ENCODE peak calls at places on chromosomes 16 and 17, in seven cellular contexts. One of them, this sample, is unnamed.

GRCh38 chr17:56026894-56027293 is 126.4 kb upstream of the ANKFN1 start:
- DNase-seq in A549: no peak
- DNase-seq in amygdala: no peak
- DNase-seq in thoracic aorta: no peak
- DNase-seq in heart right ventricle: no peak
- DNase-seq in activated CD4-positive, alpha-beta T cell treated with anti-CD3 and anti-CD28 coated beads, Interleukin-2, amount 10 ng/mL, durations not matched to agents 7 days and 5 days: no peak
- DNase-seq in lower leg skin: no peak
- DNase-seq in this sample: no peak

GRCh38 chr17:2335726-2336214 is 487 bp downstream of the TSR1 start:
- DNase-seq in A549: no peak
- DNase-seq in amygdala: peak
- DNase-seq in thoracic aorta: no peak
- DNase-seq in heart right ventricle: no peak
- DNase-seq in activated CD4-positive, alpha-beta T cell treated with anti-CD3 and anti-CD28 coated beads, Interleukin-2, amount 10 ng/mL, durations not matched to agents 7 days and 5 days: no peak
- DNase-seq in lower leg skin: no peak
- DNase-seq in this sample: no peak

GRCh38 chr16:88059701-88060386 is 108.6 kb downstream of the BANP start:
- DNase-seq in A549: no peak
- DNase-seq in amygdala: no peak
- DNase-seq in thoracic aorta: no peak
- DNase-seq in heart right ventricle: no peak
- DNase-seq in activated CD4-positive, alpha-beta T cell treated with anti-CD3 and anti-CD28 coated beads, Interleukin-2, amount 10 ng/mL, durations not matched to agents 7 days and 5 days: no peak
- DNase-seq in lower leg skin: no peak
- DNase-seq in this sample: no peak

GRCh38 chr16:17271687-17272086 is 199.1 kb downstream of the XYLT1 start:
- DNase-seq in A549: no peak
- DNase-seq in amygdala: peak
- DNase-seq in thoracic aorta: peak
- DNase-seq in heart right ventricle: no peak
- DNase-seq in activated CD4-positive, alpha-beta T cell treated with anti-CD3 and anti-CD28 coated beads, Interleukin-2, amount 10 ng/mL, durations not matched to agents 7 days and 5 days: no peak
- DNase-seq in lower leg skin: no peak
- DNase-seq in this sample: no peak

GRCh38 chr17:16302856-16303255 is 50.4 kb downstream of the CENPV start:
- DNase-seq in A549: no peak
- DNase-seq in amygdala: no peak
- DNase-seq in thoracic aorta: no peak
- DNase-seq in heart right ventricle: no peak
- DNase-seq in activated CD4-positive, alpha-beta T cell treated with anti-CD3 and anti-CD28 coated beads, Interleukin-2, amount 10 ng/mL, durations not matched to agents 7 days and 5 days: no peak
- DNase-seq in lower leg skin: no peak
- DNase-seq in this sample: no peak

GRCh38 chr16:46688101-46688656 is 799 bp downstream of the VPS35 start:
- DNase-seq in A549: no peak
- DNase-seq in amygdala: no peak
- DNase-seq in thoracic aorta: no peak
- DNase-seq in heart right ventricle: no peak
- DNase-seq in activated CD4-positive, alpha-beta T cell treated with anti-CD3 and anti-CD28 coated beads, Interleukin-2, amount 10 ng/mL, durations not matched to agents 7 days and 5 days: no peak
- DNase-seq in lower leg skin: peak
- DNase-seq in this sample: no peak

GRCh38 chr17:45325810-45326209 is 9.0 kb upstream of the MAP3K14 start:
- DNase-seq in A549: no peak
- DNase-seq in amygdala: no peak
- DNase-seq in thoracic aorta: no peak
- DNase-seq in heart right ventricle: no peak
- DNase-seq in activated CD4-positive, alpha-beta T cell treated with anti-CD3 and anti-CD28 coated beads, Interleukin-2, amount 10 ng/mL, durations not matched to agents 7 days and 5 days: no peak
- DNase-seq in lower leg skin: no peak
- DNase-seq in this sample: no peak

GRCh38 chr16:85681255-85681654 is 7.5 kb downstream of the GINS2 start:
- DNase-seq in A549: no peak
- DNase-seq in amygdala: no peak
- DNase-seq in thoracic aorta: no peak
- DNase-seq in heart right ventricle: no peak
- DNase-seq in activated CD4-positive, alpha-beta T cell treated with anti-CD3 and anti-CD28 coated beads, Interleukin-2, amount 10 ng/mL, durations not matched to agents 7 days and 5 days: no peak
- DNase-seq in lower leg skin: no peak
- DNase-seq in this sample: no peak

GRCh38 chr16:55001931-55002330 is 71.3 kb downstream of the IRX5 start:
- DNase-seq in A549: no peak
- DNase-seq in amygdala: no peak
- DNase-seq in thoracic aorta: no peak
- DNase-seq in heart right ventricle: no peak
- DNase-seq in activated CD4-positive, alpha-beta T cell treated with anti-CD3 and anti-CD28 coated beads, Interleukin-2, amount 10 ng/mL, durations not matched to agents 7 days and 5 days: no peak
- DNase-seq in lower leg skin: no peak
- DNase-seq in this sample: no peak

GRCh38 chr17:80220709-80221215 is 535 bp downstream of the SLC26A11 start:
- DNase-seq in A549: no peak
- DNase-seq in amygdala: no peak
- DNase-seq in thoracic aorta: no peak
- DNase-seq in heart right ventricle: no peak
- DNase-seq in activated CD4-positive, alpha-beta T cell treated with anti-CD3 and anti-CD28 coated beads, Interleukin-2, amount 10 ng/mL, durations not matched to agents 7 days and 5 days: no peak
- DNase-seq in lower leg skin: no peak
- DNase-seq in this sample: no peak

GRCh38 chr17:50841277-50841948 is 6.0 kb downstream of the WFIKKN2 start:
- DNase-seq in A549: no peak
- DNase-seq in amygdala: no peak
- DNase-seq in thoracic aorta: no peak
- DNase-seq in heart right ventricle: no peak
- DNase-seq in activated CD4-positive, alpha-beta T cell treated with anti-CD3 and anti-CD28 coated beads, Interleukin-2, amount 10 ng/mL, durations not matched to agents 7 days and 5 days: no peak
- DNase-seq in lower leg skin: no peak
- DNase-seq in this sample: peak

GRCh38 chr16:59385953-59386352 is 651.8 kb upstream of the GOT2 start:
- DNase-seq in A549: no peak
- DNase-seq in amygdala: no peak
- DNase-seq in thoracic aorta: no peak
- DNase-seq in heart right ventricle: no peak
- DNase-seq in activated CD4-positive, alpha-beta T cell treated with anti-CD3 and anti-CD28 coated beads, Interleukin-2, amount 10 ng/mL, durations not matched to agents 7 days and 5 days: no peak
- DNase-seq in lower leg skin: peak
- DNase-seq in this sample: no peak

GRCh38 chr16:73298562-73298961 is 250.6 kb upstream of the ZFHX3 start:
- DNase-seq in A549: no peak
- DNase-seq in amygdala: no peak
- DNase-seq in thoracic aorta: no peak
- DNase-seq in heart right ventricle: no peak
- DNase-seq in activated CD4-positive, alpha-beta T cell treated with anti-CD3 and anti-CD28 coated beads, Interleukin-2, amount 10 ng/mL, durations not matched to agents 7 days and 5 days: no peak
- DNase-seq in lower leg skin: no peak
- DNase-seq in this sample: no peak

GRCh38 chr16:4200000-4200780 is 41.7 kb downstream of the SRL start:
- DNase-seq in A549: peak
- DNase-seq in amygdala: no peak
- DNase-seq in thoracic aorta: no peak
- DNase-seq in heart right ventricle: peak
- DNase-seq in activated CD4-positive, alpha-beta T cell treated with anti-CD3 and anti-CD28 coated beads, Interleukin-2, amount 10 ng/mL, durations not matched to agents 7 days and 5 days: peak
- DNase-seq in lower leg skin: peak
- DNase-seq in this sample: no peak

GRCh38 chr17:77231076-77231871 is 90.5 kb downstream of the SEC14L1 start:
- DNase-seq in A549: no peak
- DNase-seq in amygdala: no peak
- DNase-seq in thoracic aorta: no peak
- DNase-seq in heart right ventricle: no peak
- DNase-seq in activated CD4-positive, alpha-beta T cell treated with anti-CD3 and anti-CD28 coated beads, Interleukin-2, amount 10 ng/mL, durations not matched to agents 7 days and 5 days: no peak
- DNase-seq in lower leg skin: no peak
- DNase-seq in this sample: no peak

GRCh38 chr16:1530883-1531637 is 2.4 kb upstream of the TMEM204 start:
- DNase-seq in A549: no peak
- DNase-seq in amygdala: no peak
- DNase-seq in thoracic aorta: no peak
- DNase-seq in heart right ventricle: peak
- DNase-seq in activated CD4-positive, alpha-beta T cell treated with anti-CD3 and anti-CD28 coated beads, Interleukin-2, amount 10 ng/mL, durations not matched to agents 7 days and 5 days: no peak
- DNase-seq in lower leg skin: peak
- DNase-seq in this sample: no peak

GRCh38 chr16:89841275-89841674 is 13.0 kb downstream of the SPIRE2 start:
- DNase-seq in A549: no peak
- DNase-seq in amygdala: no peak
- DNase-seq in thoracic aorta: no peak
- DNase-seq in heart right ventricle: no peak
- DNase-seq in activated CD4-positive, alpha-beta T cell treated with anti-CD3 and anti-CD28 coated beads, Interleukin-2, amount 10 ng/mL, durations not matched to agents 7 days and 5 days: peak
- DNase-seq in lower leg skin: no peak
- DNase-seq in this sample: peak

GRCh38 chr17:46979023-46979870 is at the start of gene RPRML:
- DNase-seq in A549: peak
- DNase-seq in amygdala: no peak
- DNase-seq in thoracic aorta: no peak
- DNase-seq in heart right ventricle: peak
- DNase-seq in activated CD4-positive, alpha-beta T cell treated with anti-CD3 and anti-CD28 coated beads, Interleukin-2, amount 10 ng/mL, durations not matched to agents 7 days and 5 days: peak
- DNase-seq in lower leg skin: no peak
- DNase-seq in this sample: peak

GRCh38 chr17:57597531-57598453 is 147.3 kb downstream of the CCDC182 start:
- DNase-seq in A549: peak
- DNase-seq in amygdala: peak
- DNase-seq in thoracic aorta: no peak
- DNase-seq in heart right ventricle: peak
- DNase-seq in activated CD4-positive, alpha-beta T cell treated with anti-CD3 and anti-CD28 coated beads, Interleukin-2, amount 10 ng/mL, durations not matched to agents 7 days and 5 days: peak
- DNase-seq in lower leg skin: peak
- DNase-seq in this sample: no peak

GRCh38 chr16:8880839-8881510 is 1.2 kb upstream of the LITAFD start:
- DNase-seq in A549: no peak
- DNase-seq in amygdala: no peak
- DNase-seq in thoracic aorta: no peak
- DNase-seq in heart right ventricle: no peak
- DNase-seq in activated CD4-positive, alpha-beta T cell treated with anti-CD3 and anti-CD28 coated beads, Interleukin-2, amount 10 ng/mL, durations not matched to agents 7 days and 5 days: no peak
- DNase-seq in lower leg skin: no peak
- DNase-seq in this sample: no peak

GRCh38 chr16:24758986-24759385 is 29.5 kb downstream of the TNRC6A start:
- DNase-seq in A549: no peak
- DNase-seq in amygdala: no peak
- DNase-seq in thoracic aorta: no peak
- DNase-seq in heart right ventricle: no peak
- DNase-seq in activated CD4-positive, alpha-beta T cell treated with anti-CD3 and anti-CD28 coated beads, Interleukin-2, amount 10 ng/mL, durations not matched to agents 7 days and 5 days: no peak
- DNase-seq in lower leg skin: no peak
- DNase-seq in this sample: no peak

GRCh38 chr17:21166599-21167265 is 40.0 kb downstream of the DHRS7B start:
- DNase-seq in A549: no peak
- DNase-seq in amygdala: no peak
- DNase-seq in thoracic aorta: no peak
- DNase-seq in heart right ventricle: no peak
- DNase-seq in activated CD4-positive, alpha-beta T cell treated with anti-CD3 and anti-CD28 coated beads, Interleukin-2, amount 10 ng/mL, durations not matched to agents 7 days and 5 days: no peak
- DNase-seq in lower leg skin: no peak
- DNase-seq in this sample: no peak

GRCh38 chr17:7413346-7413985 is 5.8 kb downstream of the NLGN2 start:
- DNase-seq in A549: no peak
- DNase-seq in amygdala: no peak
- DNase-seq in thoracic aorta: no peak
- DNase-seq in heart right ventricle: no peak
- DNase-seq in activated CD4-positive, alpha-beta T cell treated with anti-CD3 and anti-CD28 coated beads, Interleukin-2, amount 10 ng/mL, durations not matched to agents 7 days and 5 days: no peak
- DNase-seq in lower leg skin: no peak
- DNase-seq in this sample: no peak

GRCh38 chr16:3171181-3171854 is 16.7 kb upstream of the OR1F1 start:
- DNase-seq in A549: no peak
- DNase-seq in amygdala: no peak
- DNase-seq in thoracic aorta: no peak
- DNase-seq in heart right ventricle: no peak
- DNase-seq in activated CD4-positive, alpha-beta T cell treated with anti-CD3 and anti-CD28 coated beads, Interleukin-2, amount 10 ng/mL, durations not matched to agents 7 days and 5 days: peak
- DNase-seq in lower leg skin: no peak
- DNase-seq in this sample: peak

GRCh38 chr17:70569131-70569530 is 399.8 kb downstream of the KCNJ2 start:
- DNase-seq in A549: no peak
- DNase-seq in amygdala: no peak
- DNase-seq in thoracic aorta: no peak
- DNase-seq in heart right ventricle: no peak
- DNase-seq in activated CD4-positive, alpha-beta T cell treated with anti-CD3 and anti-CD28 coated beads, Interleukin-2, amount 10 ng/mL, durations not matched to agents 7 days and 5 days: no peak
- DNase-seq in lower leg skin: no peak
- DNase-seq in this sample: no peak

GRCh38 chr16:62715701-62716100 is 679.5 kb upstream of the CDH8 start:
- DNase-seq in A549: no peak
- DNase-seq in amygdala: no peak
- DNase-seq in thoracic aorta: no peak
- DNase-seq in heart right ventricle: no peak
- DNase-seq in activated CD4-positive, alpha-beta T cell treated with anti-CD3 and anti-CD28 coated beads, Interleukin-2, amount 10 ng/mL, durations not matched to agents 7 days and 5 days: no peak
- DNase-seq in lower leg skin: no peak
- DNase-seq in this sample: no peak

GRCh38 chr16:80788016-80788415 is 16.4 kb downstream of the CDYL2 start:
- DNase-seq in A549: no peak
- DNase-seq in amygdala: no peak
- DNase-seq in thoracic aorta: no peak
- DNase-seq in heart right ventricle: no peak
- DNase-seq in activated CD4-positive, alpha-beta T cell treated with anti-CD3 and anti-CD28 coated beads, Interleukin-2, amount 10 ng/mL, durations not matched to agents 7 days and 5 days: no peak
- DNase-seq in lower leg skin: no peak
- DNase-seq in this sample: no peak

GRCh38 chr16:1012135-1012534 is 30.6 kb downstream of the SOX8 start:
- DNase-seq in A549: no peak
- DNase-seq in amygdala: no peak
- DNase-seq in thoracic aorta: no peak
- DNase-seq in heart right ventricle: no peak
- DNase-seq in activated CD4-positive, alpha-beta T cell treated with anti-CD3 and anti-CD28 coated beads, Interleukin-2, amount 10 ng/mL, durations not matched to agents 7 days and 5 days: no peak
- DNase-seq in lower leg skin: no peak
- DNase-seq in this sample: no peak

GRCh38 chr16:5905935-5906334 is 808.3 kb upstream of the EEF2KMT start:
- DNase-seq in A549: no peak
- DNase-seq in amygdala: no peak
- DNase-seq in thoracic aorta: no peak
- DNase-seq in heart right ventricle: no peak
- DNase-seq in activated CD4-positive, alpha-beta T cell treated with anti-CD3 and anti-CD28 coated beads, Interleukin-2, amount 10 ng/mL, durations not matched to agents 7 days and 5 days: no peak
- DNase-seq in lower leg skin: no peak
- DNase-seq in this sample: no peak

GRCh38 chr16:86718118-86718517 is 139.8 kb downstream of the FOXL1 start:
- DNase-seq in A549: peak
- DNase-seq in amygdala: no peak
- DNase-seq in thoracic aorta: no peak
- DNase-seq in heart right ventricle: no peak
- DNase-seq in activated CD4-positive, alpha-beta T cell treated with anti-CD3 and anti-CD28 coated beads, Interleukin-2, amount 10 ng/mL, durations not matched to agents 7 days and 5 days: no peak
- DNase-seq in lower leg skin: no peak
- DNase-seq in this sample: no peak

GRCh38 chr17:9346296-9346926 is 229.2 kb downstream of the STX8 start:
- DNase-seq in A549: no peak
- DNase-seq in amygdala: no peak
- DNase-seq in thoracic aorta: no peak
- DNase-seq in heart right ventricle: no peak
- DNase-seq in activated CD4-positive, alpha-beta T cell treated with anti-CD3 and anti-CD28 coated beads, Interleukin-2, amount 10 ng/mL, durations not matched to agents 7 days and 5 days: no peak
- DNase-seq in lower leg skin: no peak
- DNase-seq in this sample: peak

GRCh38 chr17:43840814-43841213 is 6.2 kb upstream of the CD300LG start:
- DNase-seq in A549: peak
- DNase-seq in amygdala: no peak
- DNase-seq in thoracic aorta: no peak
- DNase-seq in heart right ventricle: no peak
- DNase-seq in activated CD4-positive, alpha-beta T cell treated with anti-CD3 and anti-CD28 coated beads, Interleukin-2, amount 10 ng/mL, durations not matched to agents 7 days and 5 days: no peak
- DNase-seq in lower leg skin: no peak
- DNase-seq in this sample: no peak

GRCh38 chr16:56478228-56479049 is 27.1 kb downstream of the OGFOD1 start:
- DNase-seq in A549: no peak
- DNase-seq in amygdala: no peak
- DNase-seq in thoracic aorta: no peak
- DNase-seq in heart right ventricle: no peak
- DNase-seq in activated CD4-positive, alpha-beta T cell treated with anti-CD3 and anti-CD28 coated beads, Interleukin-2, amount 10 ng/mL, durations not matched to agents 7 days and 5 days: no peak
- DNase-seq in lower leg skin: no peak
- DNase-seq in this sample: no peak

GRCh38 chr16:2229602-2230250 is 6.3 kb downstream of the E4F1 start:
- DNase-seq in A549: no peak
- DNase-seq in amygdala: no peak
- DNase-seq in thoracic aorta: no peak
- DNase-seq in heart right ventricle: no peak
- DNase-seq in activated CD4-positive, alpha-beta T cell treated with anti-CD3 and anti-CD28 coated beads, Interleukin-2, amount 10 ng/mL, durations not matched to agents 7 days and 5 days: no peak
- DNase-seq in lower leg skin: no peak
- DNase-seq in this sample: no peak

This sample was measured in GM13976.